ENCODE peak calls at places on chromosomes 4 and X, in nine cellular contexts. N, K, I, S, M, Q, H, O and G are unnamed samples.

GRCh38 chr4:6824071-6824470 is 41.5 kb downstream of the KIAA0232 start:
- DNase-seq in N (no peak), K (no peak), I (no peak), S (peak; percentile 13), M (no peak), Q (no peak), H (no peak), O (peak; percentile 19), G (no peak)

GRCh38 chr4:147530723-147531122 is 49.8 kb downstream of the EDNRA start:
- DNase-seq in N (no peak), K (no peak), I (no peak), S (no peak), M (no peak), Q (no peak), H (no peak), O (no peak), G (no peak)

GRCh38 chr4:99649208-99649607 is 8.4 kb downstream of the C4orf54 start:
- DNase-seq in N (peak; percentile 14), K (no peak), I (no peak), S (no peak), M (no peak), Q (no peak), H (no peak), O (no peak), G (no peak)

GRCh38 chrX:53087378-53087777 is 5.2 kb downstream of the TSPYL2 start:
- DNase-seq in N (no peak), K (no peak), I (no peak), S (no peak), M (no peak), Q (no peak), H (no peak), O (no peak), G (no peak)

GRCh38 chrX:79413009-79413408 is 45.9 kb upstream of the ITM2A start:
- DNase-seq in N (no peak), K (no peak), I (no peak), S (peak; percentile 39), M (peak; percentile 6), Q (no peak), H (no peak), O (peak; percentile 36), G (no peak)

GRCh38 chrX:17584248-17584681 is 153.0 kb upstream of the SCML1 start:
- DNase-seq in N (no peak), K (no peak), I (no peak), S (peak; percentile 65), M (no peak), Q (no peak), H (no peak), O (peak; percentile 32), G (no peak)

GRCh38 chrX:150219374-150220185 is 143.5 kb upstream of the MAMLD1 start:
- DNase-seq in N (no peak), K (no peak), I (no peak), S (no peak), M (no peak), Q (no peak), H (no peak), O (no peak), G (peak; percentile 47)

GRCh38 chrX:16765618-16766017 is 20.6 kb upstream of the TXLNG start:
- DNase-seq in N (no peak), K (no peak), I (no peak), S (no peak), M (no peak), Q (no peak), H (no peak), O (no peak), G (no peak)

GRCh38 chrX:51334276-51334675 is 1.7 kb downstream of the NUDT10 start:
- DNase-seq in N (no peak), K (no peak), I (no peak), S (no peak), M (no peak), Q (no peak), H (no peak), O (no peak), G (no peak)

GRCh38 chr4:25779021-25779420 is 83.8 kb downstream of the SEL1L3 start:
- DNase-seq in N (no peak), K (no peak), I (no peak), S (peak; percentile 63), M (no peak), Q (no peak), H (no peak), O (no peak), G (no peak)

GRCh38 chr4:25771672-25772071 is 91.1 kb downstream of the SEL1L3 start:
- DNase-seq in N (no peak), K (no peak), I (no peak), S (no peak), M (no peak), Q (no peak), H (no peak), O (no peak), G (no peak)

GRCh38 chr4:25773358-25773757 is 89.4 kb downstream of the SEL1L3 start:
- DNase-seq in N (no peak), K (no peak), I (no peak), S (no peak), M (no peak), Q (no peak), H (no peak), O (no peak), G (no peak)

GRCh38 chr4:25775166-25775565 is 87.6 kb downstream of the SEL1L3 start:
- DNase-seq in N (no peak), K (no peak), I (no peak), S (no peak), M (no peak), Q (no peak), H (no peak), O (no peak), G (no peak)

DNA sequence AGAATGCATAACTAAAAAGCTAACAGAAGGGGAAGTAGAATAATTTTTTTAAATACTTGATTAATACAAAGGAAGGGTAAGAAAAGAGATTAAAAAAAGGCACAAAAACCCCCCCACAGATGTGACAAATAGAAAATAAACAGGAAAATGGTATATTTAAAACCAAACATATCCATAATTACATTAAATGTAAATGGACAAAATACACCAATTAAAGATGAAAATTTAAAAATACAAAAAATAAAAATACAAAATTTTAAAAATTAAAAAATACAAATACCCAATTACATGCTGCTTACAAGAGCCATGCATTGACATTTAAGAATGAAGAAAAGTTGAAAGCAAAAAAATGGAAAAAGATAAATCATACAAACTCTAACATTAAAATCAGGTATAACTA is 86.0 kb downstream of the SEL1L3 start:
- DNase-seq in N (no peak), K (no peak), I (no peak), S (no peak), M (no peak), Q (no peak), H (no peak), O (no peak), G (no peak)
- H3K36me3 ChIP-seq in N (peaks cover 14% of the 10 kb centered on the region), K (no peaks in the 10 kb centered on the region), I (peaks cover 17% of the 10 kb centered on the region), S (no peaks in the 10 kb centered on the region), M (peaks cover under 1% of the 10 kb centered on the region), Q (no peaks in the 10 kb centered on the region), H (peaks cover 63% of the 10 kb centered on the region), O (no peaks in the 10 kb centered on the region), G (peaks cover 4% of the 10 kb centered on the region)

GRCh38 chr4:4595252-4595651 is 53.4 kb upstream of the STX18 start:
- DNase-seq in N (no peak), K (no peak), I (no peak), S (no peak), M (no peak), Q (no peak), H (no peak), O (no peak), G (no peak)

GRCh38 chr4:4591071-4591470 is 49.2 kb upstream of the STX18 start:
- DNase-seq in N (no peak), K (no peak), I (no peak), S (no peak), M (no peak), Q (no peak), H (no peak), O (no peak), G (no peak)

GRCh38 chr4:4592414-4592813 is 50.6 kb upstream of the STX18 start:
- DNase-seq in N (no peak), K (no peak), I (no peak), S (no peak), M (no peak), Q (no peak), H (no peak), O (no peak), G (no peak)

GRCh38 chr4:4594531-4594930 is 52.7 kb upstream of the STX18 start:
- DNase-seq in N (no peak), K (no peak), I (no peak), S (no peak), M (no peak), Q (no peak), H (no peak), O (no peak), G (no peak)

GRCh38 chr4:4593596-4593995 is 51.7 kb upstream of the STX18 start:
- DNase-seq in N (no peak), K (no peak), I (no peak), S (no peak), M (no peak), Q (no peak), H (no peak), O (no peak), G (no peak)
- H3K9me3 ChIP-seq in N (peaks cover 10% of the 10 kb centered on the region), K (peaks cover 5% of the 10 kb centered on the region), I (peaks cover 15% of the 10 kb centered on the region), S (no peaks in the 10 kb centered on the region), M (no peaks in the 10 kb centered on the region), Q (peaks cover 10% of the 10 kb centered on the region), H (peaks cover 15% of the 10 kb centered on the region), O (no peaks in the 10 kb centered on the region), G (peaks cover 8% of the 10 kb centered on the region)

GRCh38 chrX:153960077-153960476 is 11.5 kb downstream of the HCFC1 start:
- DNase-seq in N (no peak), K (no peak), I (no peak), S (no peak), M (no peak), Q (no peak), H (no peak), O (no peak), G (no peak)
- H3K36me3 ChIP-seq in N (peaks cover 100% of the 10 kb centered on the region), K (no peaks in the 10 kb centered on the region), I (peaks cover 70% of the 10 kb centered on the region), S (peaks cover 38% of the 10 kb centered on the region), M (no peaks in the 10 kb centered on the region), Q (no peaks in the 10 kb centered on the region), H (peaks cover 88% of the 10 kb centered on the region), O (no peaks in the 10 kb centered on the region), G (peaks cover 100% of the 10 kb centered on the region)

GRCh38 chr4:384311-385010 is 46.8 kb downstream of the ZNF141 start:
- DNase-seq in N (no peak), K (no peak), I (no peak), S (no peak), M (no peak), Q (no peak), H (no peak), O (no peak), G (no peak)

GRCh38 chr4:386708-387105 is 49.1 kb downstream of the ZNF141 start:
- DNase-seq in N (no peak), K (no peak), I (no peak), S (no peak), M (no peak), Q (no peak), H (no peak), O (no peak), G (no peak)

GRCh38 chr4:385934-386707 is 48.5 kb downstream of the ZNF141 start:
- DNase-seq in N (no peak), K (no peak), I (no peak), S (no peak), M (no peak), Q (no peak), H (no peak), O (no peak), G (no peak)
- H3K9me3 ChIP-seq in N (peaks cover 58% of the 10 kb centered on the region), K (peaks cover 95% of the 10 kb centered on the region), I (peaks cover 100% of the 10 kb centered on the region), S (peaks cover 6% of the 10 kb centered on the region), M (peaks cover 80% of the 10 kb centered on the region), Q (peaks cover 98% of the 10 kb centered on the region), H (peaks cover 98% of the 10 kb centered on the region), O (peaks cover 2% of the 10 kb centered on the region), G (no peaks in the 10 kb centered on the region)